ENCODE peak calls at places on chromosome 13, in five cellular contexts. One of them, this sample, is unnamed.

GRCh38 chr13:77696863-77697207 is 652 bp upstream of the SLAIN1 start:
- DNase-seq in C1 segment of cervical spinal cord: no peak
- DNase-seq in fibroblast of the conjunctiva: no peak
- DNase-seq in AG09319: no peak
- DNase-seq in A549: no peak
- DNase-seq in this sample: no peak

GRCh38 chr13:50893211-50893852 is 16.3 kb upstream of the RNASEH2B start:
- DNase-seq in C1 segment of cervical spinal cord: no peak
- DNase-seq in fibroblast of the conjunctiva: no peak
- DNase-seq in AG09319: no peak
- DNase-seq in A549: no peak
- DNase-seq in this sample: no peak

GRCh38 chr13:26599403-26599802 is 41.9 kb downstream of the WASF3 start:
- DNase-seq in C1 segment of cervical spinal cord: no peak
- DNase-seq in fibroblast of the conjunctiva: no peak
- DNase-seq in AG09319: no peak
- DNase-seq in A549: no peak
- DNase-seq in this sample: no peak

GRCh38 chr13:89380101-89380500 is 1708.9 kb downstream of the SLITRK5 start:
- DNase-seq in C1 segment of cervical spinal cord: no peak
- DNase-seq in fibroblast of the conjunctiva: no peak
- DNase-seq in AG09319: no peak
- DNase-seq in A549: peak; percentile 64
- DNase-seq in this sample: peak; percentile 49

GRCh38 chr13:66534561-66534960 is 695.6 kb downstream of the PCDH9 start:
- DNase-seq in C1 segment of cervical spinal cord: no peak
- DNase-seq in fibroblast of the conjunctiva: no peak
- DNase-seq in AG09319: no peak
- DNase-seq in A549: no peak
- DNase-seq in this sample: no peak

GRCh38 chr13:113350065-113350937 is 13.6 kb downstream of the GRTP1 start:
- DNase-seq in C1 segment of cervical spinal cord: no peak
- DNase-seq in fibroblast of the conjunctiva: no peak
- DNase-seq in AG09319: no peak
- DNase-seq in A549: peak; percentile 13
- DNase-seq in this sample: no peak

GRCh38 chr13:33487575-33488243 is 202.2 kb upstream of the STARD13 start:
- DNase-seq in C1 segment of cervical spinal cord: no peak
- DNase-seq in fibroblast of the conjunctiva: peak; percentile 14
- DNase-seq in AG09319: peak; percentile 38
- DNase-seq in A549: peak; percentile 29
- DNase-seq in this sample: peak; percentile 25

GRCh38 chr13:20609145-20609544 is 42.2 kb downstream of the IFT88 start:
- DNase-seq in C1 segment of cervical spinal cord: no peak
- DNase-seq in fibroblast of the conjunctiva: peak; percentile 13
- DNase-seq in AG09319: peak; percentile 44
- DNase-seq in A549: no peak
- DNase-seq in this sample: no peak

GRCh38 chr13:50236898-50237318 is 221.7 kb downstream of the KCNRG start:
- DNase-seq in C1 segment of cervical spinal cord: no peak
- DNase-seq in fibroblast of the conjunctiva: no peak
- DNase-seq in AG09319: no peak
- DNase-seq in A549: no peak
- DNase-seq in this sample: no peak

GRCh38 chr13:85828094-85828684 is 29.0 kb upstream of the SLITRK6 start:
- DNase-seq in C1 segment of cervical spinal cord: no peak
- DNase-seq in fibroblast of the conjunctiva: peak; percentile 10
- DNase-seq in AG09319: no peak
- DNase-seq in A549: peak; percentile 15
- DNase-seq in this sample: peak; percentile 14

GRCh38 chr13:35994131-35994966 is 136.8 kb downstream of the DCLK1 start:
- DNase-seq in C1 segment of cervical spinal cord: peak; percentile 28
- DNase-seq in fibroblast of the conjunctiva: peak; percentile 97
- DNase-seq in AG09319: peak; percentile 94
- DNase-seq in A549: no peak
- DNase-seq in this sample: no peak

GRCh38 chr13:49777746-49778614 is 14.5 kb downstream of the KPNA3 start:
- DNase-seq in C1 segment of cervical spinal cord: no peak
- DNase-seq in fibroblast of the conjunctiva: no peak
- DNase-seq in AG09319: no peak
- DNase-seq in A549: no peak
- DNase-seq in this sample: no peak

GRCh38 chr13:106532111-106532929 is 3.1 kb downstream of the EFNB2 start:
- DNase-seq in C1 segment of cervical spinal cord: no peak
- DNase-seq in fibroblast of the conjunctiva: no peak
- DNase-seq in AG09319: no peak
- DNase-seq in A549: no peak
- DNase-seq in this sample: no peak

GRCh38 chr13:64459778-64460177 is 2770.4 kb downstream of the PCDH9 start:
- DNase-seq in C1 segment of cervical spinal cord: no peak
- DNase-seq in fibroblast of the conjunctiva: no peak
- DNase-seq in AG09319: no peak
- DNase-seq in A549: no peak
- DNase-seq in this sample: no peak

GRCh38 chr13:71813187-71813586 is 53.8 kb downstream of the DACH1 start:
- DNase-seq in C1 segment of cervical spinal cord: no peak
- DNase-seq in fibroblast of the conjunctiva: no peak
- DNase-seq in AG09319: no peak
- DNase-seq in A549: no peak
- DNase-seq in this sample: no peak

GRCh38 chr13:102680842-102681725 is 13.8 kb downstream of the METTL21C start:
- DNase-seq in C1 segment of cervical spinal cord: no peak
- DNase-seq in fibroblast of the conjunctiva: peak; percentile 30
- DNase-seq in AG09319: no peak
- DNase-seq in A549: no peak
- DNase-seq in this sample: no peak

GRCh38 chr13:64910061-64910460 is 2320.1 kb downstream of the PCDH9 start:
- DNase-seq in C1 segment of cervical spinal cord: no peak
- DNase-seq in fibroblast of the conjunctiva: no peak
- DNase-seq in AG09319: no peak
- DNase-seq in A549: no peak
- DNase-seq in this sample: no peak

GRCh38 chr13:45015300-45015699 is 26.0 kb downstream of the GPALPP1 start:
- DNase-seq in C1 segment of cervical spinal cord: no peak
- DNase-seq in fibroblast of the conjunctiva: no peak
- DNase-seq in AG09319: no peak
- DNase-seq in A549: no peak
- DNase-seq in this sample: no peak

GRCh38 chr13:25286308-25286968 is 850 bp downstream of the MTMR6 start:
- DNase-seq in C1 segment of cervical spinal cord: peak; percentile 25
- DNase-seq in fibroblast of the conjunctiva: no peak
- DNase-seq in AG09319: no peak
- DNase-seq in A549: no peak
- DNase-seq in this sample: no peak

GRCh38 chr13:113443991-113444390 is 9.3 kb downstream of the ADPRHL1 start:
- DNase-seq in C1 segment of cervical spinal cord: no peak
- DNase-seq in fibroblast of the conjunctiva: no peak
- DNase-seq in AG09319: no peak
- DNase-seq in A549: no peak
- DNase-seq in this sample: no peak

GRCh38 chr13:54029720-54030119 is 1001.1 kb downstream of the OLFM4 start:
- DNase-seq in C1 segment of cervical spinal cord: no peak
- DNase-seq in fibroblast of the conjunctiva: no peak
- DNase-seq in AG09319: no peak
- DNase-seq in A549: no peak
- DNase-seq in this sample: no peak

GRCh38 chr13:101618440-101619187 is 166.1 kb downstream of the ITGBL1 start:
- DNase-seq in C1 segment of cervical spinal cord: no peak
- DNase-seq in fibroblast of the conjunctiva: no peak
- DNase-seq in AG09319: no peak
- DNase-seq in A549: no peak
- DNase-seq in this sample: no peak

This sample was measured in mucosa of descending colon.